ENCODE peak calls at places on chromosomes 16 and 17, in seven cellular contexts. N is ascending aorta, Z is cardiac muscle cell, T is colonic mucosa, V is MM.1S, Q is ovary, E is psoas muscle. U is an unnamed sample. For H3K4me1, the result is how much of the 10 kb centered on the place peaks cover.

GRCh38 chr17:32875904-32876413 is 965 bp downstream of the MYO1D start:
- DNase-seq in N (no peak), Z (peak), T (no peak), V (peak), Q (no peak), E (no peak), U (no peak)

GRCh38 chr17:1882836-1883235 is 53.0 kb downstream of the RPA1 start:
- DNase-seq in N (no peak), Z (peak), T (peak), V (no peak), Q (no peak), E (no peak), U (no peak)

GRCh38 chr16:18958621-18959578 is 24.8 kb upstream of the TMC7 start:
- DNase-seq in N (no peak), Z (no peak), T (no peak), V (no peak), Q (no peak), E (no peak), U (no peak)

GRCh38 chr17:28572294-28573099 is 1.2 kb upstream of the PIGS start:
- DNase-seq in N (no peak), Z (no peak), T (peak), V (no peak), Q (no peak), E (no peak), U (no peak)

GRCh38 chr16:49524578-49525315 is 151.1 kb downstream of the C16orf78 start:
- DNase-seq in N (no peak), Z (no peak), T (no peak), V (no peak), Q (peak), E (no peak), U (no peak)

GRCh38 chr17:72025113-72025512 is 95.7 kb upstream of the SOX9 start:
- DNase-seq in N (no peak), Z (no peak), T (no peak), V (no peak), Q (no peak), E (no peak), U (no peak)

GRCh38 chr16:51719376-51719775 is 568.3 kb upstream of the SALL1 start:
- DNase-seq in N (no peak), Z (no peak), T (no peak), V (no peak), Q (no peak), E (no peak), U (no peak)

GRCh38 chr16:69711115-69711740 is 15.1 kb downstream of the NQO1 start:
- DNase-seq in N (no peak), Z (peak), T (peak), V (no peak), Q (peak), E (no peak), U (peak)

GRCh38 chr17:66165537-66166123 is 26.3 kb downstream of the CEP112 start:
- DNase-seq in N (no peak), Z (peak), T (no peak), V (peak), Q (no peak), E (no peak), U (no peak)

GRCh38 chr17:4110152-4110551 is 32.7 kb downstream of the ZZEF1 start:
- DNase-seq in N (no peak), Z (peak), T (no peak), V (no peak), Q (no peak), E (no peak), U (no peak)

GRCh38 chr16:68739964-68740627 is 3.0 kb downstream of the CDH1 start:
- DNase-seq in N (no peak), Z (no peak), T (no peak), V (no peak), Q (no peak), E (no peak), U (no peak)

DNA sequence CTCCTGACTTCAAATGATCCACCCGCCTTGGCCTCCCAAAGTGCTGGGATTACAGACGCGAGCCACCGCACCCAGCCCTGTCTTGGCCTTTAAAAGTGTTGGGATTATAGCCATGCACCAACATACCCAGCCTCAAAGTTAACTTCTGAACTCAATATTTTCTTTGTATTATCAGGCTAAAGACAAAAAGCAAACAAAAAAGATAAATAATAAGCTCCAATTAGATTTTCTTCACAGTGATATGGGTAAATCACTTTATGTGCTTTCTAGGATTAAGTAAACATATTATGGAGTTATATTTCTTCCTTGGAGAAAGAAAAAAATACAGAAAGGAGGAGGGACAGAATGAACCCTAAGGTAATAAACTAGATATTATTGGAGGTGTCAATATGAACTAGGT is 74.3 kb downstream of the FBXL20 start:
- DNase-seq in N (no peak), Z (no peak), T (no peak), V (no peak), Q (no peak), E (no peak), U (no peak)
- H3K4me3 ChIP-seq in N (no peak), Z (no peak), T (no peak), V (no peak), Q (no peak), E (no peak), U (no peak)

GRCh38 chr17:81845881-81846742 is 11.3 kb upstream of the PPP1R27 start:
- DNase-seq in N (no peak), Z (no peak), T (no peak), V (no peak), Q (no peak), E (no peak), U (no peak)
- H3K4me1 ChIP-seq in N (under half), Z (under half), T (under half), V (under half), Q (under half), E (under half), U (under half)

GRCh38 chr16:81483970-81484595 is 39.5 kb downstream of the CMIP start:
- DNase-seq in N (no peak), Z (no peak), T (no peak), V (no peak), Q (no peak), E (no peak), U (no peak)
- TF ChIP-seq CTCF in N (no peak), Z (no peak), T (no peak), V (no peak), Q (no peak), E (no peak), U (no peak)

DNA sequence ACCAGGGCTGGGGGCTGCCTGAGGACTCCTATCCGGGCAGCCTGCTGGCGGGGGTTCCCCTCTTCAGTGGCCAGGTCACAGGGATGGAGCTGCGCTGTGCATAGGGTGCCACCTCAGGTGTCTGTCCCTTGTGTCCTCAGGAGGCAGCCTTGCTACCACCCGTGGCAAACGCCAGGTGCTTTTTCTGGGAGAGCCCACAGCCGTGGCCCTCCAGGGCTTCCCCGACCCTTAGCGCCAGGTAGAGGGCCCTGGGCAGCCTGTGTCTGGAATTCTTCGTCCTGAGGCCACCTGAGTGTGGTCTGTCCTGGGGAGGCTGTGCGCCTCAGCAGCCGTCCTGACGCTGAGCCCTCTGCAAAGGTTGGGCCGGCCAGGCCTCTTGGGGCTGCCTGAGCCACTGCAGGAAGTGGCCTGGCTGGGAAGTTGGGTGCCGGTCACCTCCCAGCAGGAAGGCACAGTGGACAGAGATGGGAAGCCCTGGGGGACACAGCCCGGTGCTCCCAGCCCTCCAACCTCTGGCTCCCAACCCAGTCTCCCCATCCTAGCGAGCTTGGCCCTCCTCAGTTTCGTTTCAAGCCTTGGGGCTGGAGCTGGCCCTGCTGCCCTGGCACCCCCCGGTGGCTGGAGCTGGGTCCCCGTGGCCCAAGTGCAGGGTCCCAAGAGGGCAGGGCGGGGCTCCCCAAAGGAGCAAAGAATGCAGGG is 7.6 kb upstream of the BAIAP3 start:
- DNase-seq in N (no peak), Z (no peak), T (no peak), V (no peak), Q (no peak), E (no peak), U (no peak)
- H3K4me3 ChIP-seq in N (no peak), Z (no peak), T (no peak), V (no peak), Q (no peak), E (no peak), U (no peak)

GRCh38 chr16:73064996-73065349 is 17.0 kb upstream of the ZFHX3 start:
- DNase-seq in N (no peak), Z (no peak), T (no peak), V (no peak), Q (no peak), E (no peak), U (no peak)
- H3K4me1 ChIP-seq in N (under half), Z (under half), T (under half), V (under half), Q (under half), E (half or more), U (half or more)

GRCh38 chr16:22183901-22184614 is 21.8 kb downstream of the SDR42E2 start:
- DNase-seq in N (no peak), Z (no peak), T (no peak), V (peak), Q (no peak), E (no peak), U (no peak)
- TF ChIP-seq CTCF in N (no peak), Z (peak), T (no peak), V (peak), Q (no peak), E (no peak), U (no peak)

GRCh38 chr17:58693751-58694150 is 1.3 kb downstream of the RAD51C start:
- DNase-seq in N (no peak), Z (no peak), T (no peak), V (no peak), Q (no peak), E (no peak), U (no peak)
- H3K4me3 ChIP-seq in N (no peak), Z (no peak), T (no peak), V (no peak), Q (no peak), E (no peak), U (no peak)

GRCh38 chr16:73054732-73055481 is 7.0 kb upstream of the ZFHX3 start:
- DNase-seq in N (no peak), Z (peak), T (no peak), V (no peak), Q (no peak), E (no peak), U (no peak)
- H3K4me1 ChIP-seq in N (under half), Z (half or more), T (under half), V (under half), Q (under half), E (under half), U (half or more)

DNA sequence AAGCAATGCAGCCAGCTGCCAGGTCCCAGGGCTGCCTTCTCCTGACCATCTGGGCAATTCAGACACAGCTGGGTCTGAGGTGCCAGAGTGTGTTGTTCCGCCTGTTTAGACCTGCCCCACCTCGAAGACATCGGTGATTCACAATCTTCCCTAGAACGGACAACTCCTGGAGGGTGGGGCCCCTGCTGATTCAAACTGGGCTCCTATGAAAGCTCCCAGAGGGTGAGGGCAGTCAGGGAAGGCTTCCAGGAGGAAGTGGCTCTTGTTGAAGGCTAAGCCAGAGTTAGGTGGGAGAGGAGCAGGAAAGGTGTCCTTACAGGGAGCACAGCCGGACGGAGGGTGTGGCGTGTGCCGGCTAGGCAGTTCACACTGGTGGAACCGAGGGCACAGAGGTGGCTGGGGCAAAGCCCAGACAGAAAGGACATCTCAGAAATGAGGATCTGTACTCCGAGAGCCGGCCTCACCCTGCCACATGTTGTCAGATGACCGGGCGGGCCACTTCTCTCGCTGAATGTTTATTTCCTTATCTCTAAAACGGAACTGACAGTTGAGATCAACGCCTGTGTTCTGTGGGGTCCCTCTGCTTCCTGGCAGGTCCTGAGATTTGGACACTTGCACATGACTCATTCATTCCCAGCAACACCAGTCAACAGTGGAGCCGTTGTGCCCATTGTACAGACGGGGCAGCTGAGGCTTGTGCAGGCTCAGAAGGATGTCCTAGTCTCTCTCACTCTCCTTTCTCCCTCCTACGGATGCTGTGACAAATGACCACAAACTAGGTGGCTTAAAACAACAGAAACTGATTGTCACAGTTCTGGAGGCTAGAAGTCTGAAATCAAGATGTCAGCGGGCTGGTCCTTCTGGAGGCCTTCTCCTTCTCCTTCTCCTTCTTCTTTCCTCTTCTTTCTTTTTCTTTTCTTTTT is 26.9 kb upstream of the LITAF start:
- DNase-seq in N (no peak), Z (no peak), T (peak), V (no peak), Q (no peak), E (no peak), U (peak)
- TF ChIP-seq CTCF in N (no peak), Z (no peak), T (no peak), V (no peak), Q (no peak), E (no peak), U (no peak)